ENCODE peak calls at places on chromosome 18, in six cellular contexts. N, R, U, T, J and M are unnamed samples.

GRCh38 chr18:21997207-21998143 is 171.9 kb upstream of the GATA6 start:
- DNase-seq in N (no peak), R (no peak), U (peak), T (no peak), J (peak), M (peak)

GRCh38 chr18:63155169-63155852 is 164.3 kb downstream of the BCL2 start:
- DNase-seq in N (no peak), R (peak), U (no peak), T (peak), J (peak), M (peak)

GRCh38 chr18:69580107-69580506 is 179.4 kb downstream of the DOK6 start:
- DNase-seq in N (no peak), R (no peak), U (no peak), T (no peak), J (peak), M (peak)

GRCh38 chr18:22831441-22831904 is 101.7 kb upstream of the RBBP8 start:
- DNase-seq in N (no peak), R (peak), U (no peak), T (no peak), J (peak), M (peak)

GRCh38 chr18:73669299-73669698 is 478.3 kb downstream of the FBXO15 start:
- DNase-seq in N (no peak), R (no peak), U (no peak), T (no peak), J (peak), M (no peak)

GRCh38 chr18:45324489-45325111 is 290.7 kb upstream of the SLC14A2 start:
- DNase-seq in N (peak), R (peak), U (peak), T (peak), J (peak), M (no peak)

GRCh38 chr18:574456-575228 is 5.5 kb upstream of the CETN1 start:
- DNase-seq in N (no peak), R (no peak), U (no peak), T (peak), J (no peak), M (no peak)

GRCh38 chr18:9803698-9804516 is 81.9 kb upstream of the TXNDC2 start:
- DNase-seq in N (peak), R (peak), U (no peak), T (peak), J (no peak), M (no peak)

GRCh38 chr18:46858290-46858689 is 59.0 kb downstream of the PIAS2 start:
- DNase-seq in N (no peak), R (no peak), U (no peak), T (no peak), J (no peak), M (no peak)

GRCh38 chr18:73458186-73458964 is 590.6 kb upstream of the NETO1 start:
- DNase-seq in N (no peak), R (no peak), U (no peak), T (no peak), J (peak), M (no peak)

GRCh38 chr18:22490429-22490846 is 72.7 kb upstream of the CTAGE1 start:
- DNase-seq in N (no peak), R (no peak), U (no peak), T (no peak), J (no peak), M (no peak)

GRCh38 chr18:58166278-58166844 is 122.3 kb downstream of the NEDD4L start:
- DNase-seq in N (no peak), R (no peak), U (no peak), T (no peak), J (no peak), M (no peak)

GRCh38 chr18:40752336-40752735 is 1202.7 kb upstream of the PIK3C3 start:
- DNase-seq in N (no peak), R (no peak), U (no peak), T (no peak), J (no peak), M (no peak)

GRCh38 chr18:2880473-2880872 is 33.7 kb downstream of the EMILIN2 start:
- DNase-seq in N (no peak), R (no peak), U (no peak), T (no peak), J (no peak), M (no peak)

GRCh38 chr18:74498712-74499629 is 2.8 kb downstream of the CNDP2 start:
- DNase-seq in N (peak), R (peak), U (no peak), T (no peak), J (peak), M (peak)

GRCh38 chr18:73199151-73199550 is 331.4 kb upstream of the NETO1 start:
- DNase-seq in N (no peak), R (no peak), U (peak), T (no peak), J (peak), M (no peak)

GRCh38 chr18:59047992-59048363 is 91.7 kb upstream of the SEC11C start:
- DNase-seq in N (no peak), R (no peak), U (no peak), T (no peak), J (no peak), M (no peak)

GRCh38 chr18:58793361-58793760 is 71.3 kb upstream of the ZNF532 start:
- DNase-seq in N (peak), R (no peak), U (peak), T (no peak), J (peak), M (no peak)

GRCh38 chr18:41771971-41772370 is 183.1 kb upstream of the PIK3C3 start:
- DNase-seq in N (no peak), R (no peak), U (no peak), T (no peak), J (peak), M (no peak)

GRCh38 chr18:41763361-41763760 is 191.7 kb upstream of the PIK3C3 start:
- DNase-seq in N (no peak), R (no peak), U (no peak), T (no peak), J (no peak), M (no peak)

DNA sequence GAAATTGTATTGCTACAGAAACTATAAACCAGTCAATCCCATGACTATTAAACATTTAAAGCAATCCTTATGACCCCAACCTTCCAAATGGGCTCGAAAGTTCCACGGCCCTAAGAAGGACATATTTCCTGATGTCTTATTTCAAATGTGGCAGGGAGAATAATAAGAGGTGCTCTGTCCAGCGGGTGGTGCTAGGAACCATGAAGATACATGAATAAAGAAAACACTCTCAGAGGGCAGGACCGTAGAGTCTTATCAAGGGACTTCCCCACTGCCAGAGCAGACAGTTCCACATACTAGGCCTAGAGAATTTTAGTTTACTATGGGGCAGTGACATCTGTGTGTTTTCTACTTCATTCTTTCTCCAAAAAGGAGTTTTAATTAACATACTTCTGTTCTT is 187.1 kb upstream of the PIK3C3 start:
- DNase-seq in N (no peak), R (no peak), U (no peak), T (no peak), J (peak), M (peak)
- TF ChIP-seq CTCF in N (no peak), R (no peak), U (peak), T (peak), J (peak), M (no peak)

GRCh38 chr18:42141439-42141838 is 186.4 kb downstream of the PIK3C3 start:
- DNase-seq in N (no peak), R (no peak), U (no peak), T (no peak), J (no peak), M (no peak)
- TF ChIP-seq CTCF in N (no peak), R (no peak), U (peak), T (peak), J (no peak), M (no peak)

DNA sequence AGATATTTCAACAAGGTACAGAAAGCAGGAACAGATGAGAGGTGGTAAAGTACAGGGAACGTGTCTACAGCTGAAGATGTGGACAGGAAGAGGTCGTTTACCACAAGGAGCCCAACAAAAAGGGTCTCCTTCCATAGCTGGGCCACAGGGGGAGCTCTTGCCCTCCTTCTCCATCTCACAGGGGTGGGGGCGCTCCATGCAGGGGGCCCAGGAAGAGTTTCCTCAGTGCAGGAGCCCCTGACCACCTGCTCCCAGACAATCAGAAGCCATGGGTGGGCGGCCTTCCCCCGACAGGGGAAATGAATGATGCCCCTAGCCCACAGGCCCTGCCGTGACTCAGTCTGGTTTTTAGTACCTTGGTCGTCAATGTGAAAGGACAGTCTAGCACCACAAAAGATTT is 163.6 kb upstream of the ZNF516 start:
- DNase-seq in N (no peak), R (no peak), U (no peak), T (peak), J (no peak), M (peak)
- TF ChIP-seq CTCF in N (no peak), R (no peak), U (peak), T (peak), J (peak), M (peak)

DNA sequence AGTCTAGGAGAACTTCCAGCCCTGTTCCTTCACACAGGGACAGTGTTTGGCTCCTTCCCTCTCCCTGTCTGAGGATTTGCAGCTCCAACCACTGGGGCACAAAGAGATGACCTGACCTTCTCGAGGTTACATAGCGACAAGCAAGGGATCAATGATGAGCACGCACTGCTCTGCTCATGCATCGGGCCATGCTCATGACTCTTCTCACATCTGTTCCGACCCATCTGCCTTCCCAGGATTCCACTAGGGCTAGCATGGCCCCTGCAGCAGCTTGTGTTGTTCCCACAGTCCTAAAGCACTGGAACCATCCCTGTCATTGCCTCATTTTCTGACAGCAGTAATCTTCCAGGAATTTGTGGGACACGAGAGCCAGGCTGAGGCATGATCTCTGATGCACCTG is 78.8 kb upstream of the ARHGAP28 start:
- DNase-seq in N (no peak), R (no peak), U (no peak), T (no peak), J (no peak), M (no peak)
- TF ChIP-seq CTCF in N (no peak), R (no peak), U (no peak), T (no peak), J (no peak), M (no peak)

GRCh38 chr18:52715421-52715820 is 375.4 kb downstream of the DCC start:
- DNase-seq in N (no peak), R (no peak), U (no peak), T (no peak), J (no peak), M (no peak)

GRCh38 chr18:52715961-52716360 is 376.0 kb downstream of the DCC start:
- DNase-seq in N (no peak), R (no peak), U (no peak), T (no peak), J (no peak), M (no peak)

GRCh38 chr18:52722904-52723303 is 382.9 kb downstream of the DCC start:
- DNase-seq in N (no peak), R (no peak), U (no peak), T (no peak), J (no peak), M (no peak)

GRCh38 chr18:52716926-52717325 is 376.9 kb downstream of the DCC start:
- DNase-seq in N (no peak), R (peak), U (no peak), T (no peak), J (peak), M (no peak)
- TF ChIP-seq CTCF in N (no peak), R (peak), U (peak), T (peak), J (peak), M (no peak)

GRCh38 chr18:43648002-43648401 is 370.7 kb upstream of the SYT4 start:
- DNase-seq in N (no peak), R (no peak), U (no peak), T (no peak), J (no peak), M (no peak)
- TF ChIP-seq CTCF in N (no peak), R (no peak), U (peak), T (peak), J (no peak), M (no peak)

DNA sequence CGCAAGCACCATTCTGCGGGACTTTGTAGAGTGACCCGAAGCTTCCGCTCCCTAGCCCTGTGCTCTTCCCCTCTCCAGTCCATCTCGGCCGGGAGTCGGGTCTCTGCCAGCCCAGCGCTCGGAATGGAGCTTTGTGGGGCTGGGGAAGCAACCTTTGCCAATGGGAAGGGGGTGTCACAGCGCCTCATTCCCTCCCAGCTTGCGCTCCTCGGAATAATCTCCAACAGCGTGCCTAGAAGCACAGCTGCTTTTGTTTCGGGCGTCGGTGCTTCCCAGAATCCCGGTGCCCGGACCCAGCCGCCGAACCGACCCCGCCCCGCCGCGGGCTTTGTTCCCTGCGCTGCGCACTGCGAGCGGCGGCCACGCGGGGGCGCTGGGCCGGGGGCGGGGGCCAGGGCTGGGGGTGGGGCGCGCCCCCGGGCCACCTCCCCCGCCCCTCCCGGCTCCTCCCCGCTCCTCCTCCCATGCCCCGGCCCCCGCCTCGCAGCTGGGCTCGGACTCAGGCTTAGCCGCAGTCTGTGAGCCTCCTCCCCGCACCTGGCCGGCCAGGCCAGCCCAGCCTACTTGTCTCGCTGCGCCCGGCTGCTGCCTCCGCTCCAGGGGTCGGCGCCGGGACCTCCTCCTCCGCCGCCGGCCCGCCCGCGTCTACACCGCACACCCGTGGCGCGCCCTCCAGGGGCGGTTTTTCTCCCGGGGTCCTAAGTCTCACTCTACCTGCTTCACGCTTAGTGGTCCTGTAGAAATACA is 77.7 kb upstream of the SMAD2 start:
- DNase-seq in N (no peak), R (peak), U (no peak), T (peak), J (peak), M (peak)
- TF ChIP-seq CTCF in N (no peak), R (peak), U (peak), T (no peak), J (peak), M (peak)

GRCh38 chr18:32261003-32261402 is 71.2 kb downstream of the MEP1B start:
- DNase-seq in N (no peak), R (no peak), U (no peak), T (no peak), J (peak), M (no peak)
- TF ChIP-seq CTCF in N (no peak), R (peak), U (no peak), T (peak), J (peak), M (no peak)

DNA sequence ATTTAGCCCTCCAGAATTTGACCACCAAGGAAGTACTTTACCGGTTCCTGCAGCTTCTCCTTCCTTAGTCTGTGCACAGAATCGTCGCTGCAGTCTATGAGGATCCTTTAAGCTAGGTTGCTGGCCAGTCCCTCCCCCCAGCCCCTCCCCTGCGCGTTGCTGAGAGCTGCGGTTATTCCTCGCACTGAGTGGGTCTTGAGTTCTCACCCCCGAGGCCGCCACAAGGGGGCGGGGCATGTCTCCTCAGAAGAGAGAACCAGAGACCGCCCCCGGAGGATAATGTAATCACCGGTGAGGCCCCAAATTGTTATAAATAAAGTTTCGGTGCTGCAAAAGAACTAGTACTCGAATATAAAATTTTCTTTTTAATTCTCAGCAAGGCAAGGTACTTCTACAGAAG is 1184.9 kb upstream of the CDH2 start:
- DNase-seq in N (no peak), R (no peak), U (no peak), T (peak), J (no peak), M (no peak)
- TF ChIP-seq CTCF in N (no peak), R (no peak), U (no peak), T (peak), J (no peak), M (no peak)

DNA sequence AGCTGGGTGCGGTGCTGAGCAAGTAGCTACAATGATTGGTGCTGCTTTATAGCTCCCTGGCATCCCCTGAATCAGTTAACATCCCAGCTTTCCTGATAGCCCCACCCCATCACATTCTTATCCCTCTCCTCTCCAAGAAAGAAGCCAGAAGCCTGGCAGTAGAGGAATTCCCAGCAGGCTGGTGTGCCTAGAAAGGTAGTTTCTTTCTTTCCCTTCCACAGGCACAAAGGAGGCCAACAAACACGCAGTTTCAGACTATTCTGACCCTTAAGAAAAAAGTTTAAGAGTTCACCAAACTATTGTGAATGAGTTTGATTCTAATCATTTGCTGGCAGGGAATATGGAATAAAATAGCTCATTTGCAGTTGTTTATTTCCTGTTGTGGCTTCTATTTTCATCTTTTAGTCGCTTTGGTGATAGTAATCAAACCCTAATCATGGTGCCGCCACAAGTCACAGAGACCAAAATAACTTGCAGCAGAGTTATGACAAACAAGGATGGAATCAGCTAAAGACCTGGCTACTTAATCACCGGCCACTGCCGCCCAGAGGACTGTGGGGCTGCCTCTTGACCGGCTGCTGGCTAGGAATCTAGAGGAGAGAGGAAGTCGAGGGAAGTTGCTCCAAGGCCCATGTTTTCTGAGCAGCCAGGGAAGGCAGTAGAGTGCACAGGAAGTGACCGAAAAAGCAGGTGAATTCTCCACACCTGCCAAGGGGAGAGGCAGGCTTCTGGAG is 4.9 kb upstream of the SMAD7 start:
- DNase-seq in N (no peak), R (no peak), U (peak), T (peak), J (peak), M (no peak)
- TF ChIP-seq CTCF in N (no peak), R (no peak), U (peak), T (no peak), J (no peak), M (no peak)